ENCODE peak calls at places on chromosome 18, in ten cellular contexts. One of them, this sample, is unnamed.

GRCh38 chr18:9431296-9431695 is 44.0 kb upstream of the RALBP1 start:
- DNase-seq in WERI-Rb-1: no peak
- DNase-seq in central memory CD4-positive, alpha-beta T cell: no peak
- DNase-seq in NT2/D1: no peak
- DNase-seq in IMR-90: no peak
- DNase-seq in posterior cingulate gyrus: no peak
- DNase-seq in BJ: no peak
- DNase-seq in head of caudate nucleus: no peak
- DNase-seq in endothelial cell: no peak
- DNase-seq in body of pancreas: no peak
- DNase-seq in this sample: no peak

GRCh38 chr18:647304-647703 is 10.1 kb upstream of the TYMS start:
- DNase-seq in WERI-Rb-1: no peak
- DNase-seq in body of pancreas: no peak
- DNase-seq in NT2/D1: no peak
- DNase-seq in posterior cingulate gyrus: no peak
- DNase-seq in head of caudate nucleus: no peak
- DNase-seq in endothelial cell: no peak
- DNase-seq in IMR-90: no peak
- DNase-seq in BJ: no peak
- DNase-seq in central memory CD4-positive, alpha-beta T cell: no peak
- DNase-seq in this sample: no peak

GRCh38 chr18:8139971-8140406 is 469.2 kb upstream of the RAB12 start:
- DNase-seq in endothelial cell: no peak
- DNase-seq in body of pancreas: no peak
- DNase-seq in head of caudate nucleus: peak; percentile 10
- DNase-seq in central memory CD4-positive, alpha-beta T cell: no peak
- DNase-seq in BJ: no peak
- DNase-seq in WERI-Rb-1: no peak
- DNase-seq in NT2/D1: no peak
- DNase-seq in posterior cingulate gyrus: no peak
- DNase-seq in IMR-90: no peak
- DNase-seq in this sample: no peak

GRCh38 chr18:44238449-44238848 is 442.2 kb upstream of the SETBP1 start:
- DNase-seq in IMR-90: no peak
- DNase-seq in head of caudate nucleus: no peak
- DNase-seq in central memory CD4-positive, alpha-beta T cell: no peak
- DNase-seq in NT2/D1: no peak
- DNase-seq in BJ: no peak
- DNase-seq in endothelial cell: no peak
- DNase-seq in WERI-Rb-1: no peak
- DNase-seq in posterior cingulate gyrus: no peak
- DNase-seq in body of pancreas: no peak
- DNase-seq in this sample: no peak

GRCh38 chr18:63238711-63239110 is 80.9 kb downstream of the BCL2 start:
- DNase-seq in IMR-90: no peak
- DNase-seq in head of caudate nucleus: no peak
- DNase-seq in NT2/D1: peak; percentile 9
- DNase-seq in BJ: no peak
- DNase-seq in central memory CD4-positive, alpha-beta T cell: no peak
- DNase-seq in posterior cingulate gyrus: no peak
- DNase-seq in endothelial cell: no peak
- DNase-seq in WERI-Rb-1: no peak
- DNase-seq in body of pancreas: no peak
- DNase-seq in this sample: no peak

GRCh38 chr18:26307161-26307773 is 81.0 kb downstream of the TAF4B start:
- DNase-seq in NT2/D1: no peak
- DNase-seq in WERI-Rb-1: peak; percentile 29
- DNase-seq in posterior cingulate gyrus: no peak
- DNase-seq in central memory CD4-positive, alpha-beta T cell: no peak
- DNase-seq in body of pancreas: no peak
- DNase-seq in head of caudate nucleus: peak; percentile 43
- DNase-seq in IMR-90: peak; percentile 63
- DNase-seq in BJ: no peak
- DNase-seq in endothelial cell: peak; percentile 50
- DNase-seq in this sample: peak; percentile 58

GRCh38 chr18:62497171-62497783 is 25.5 kb upstream of the ZCCHC2 start:
- DNase-seq in BJ: no peak
- DNase-seq in posterior cingulate gyrus: no peak
- DNase-seq in head of caudate nucleus: no peak
- DNase-seq in body of pancreas: no peak
- DNase-seq in endothelial cell: no peak
- DNase-seq in WERI-Rb-1: no peak
- DNase-seq in NT2/D1: no peak
- DNase-seq in IMR-90: no peak
- DNase-seq in central memory CD4-positive, alpha-beta T cell: no peak
- DNase-seq in this sample: no peak

GRCh38 chr18:23106575-23106974 is 28.7 kb upstream of the CABLES1 start:
- DNase-seq in head of caudate nucleus: no peak
- DNase-seq in NT2/D1: no peak
- DNase-seq in central memory CD4-positive, alpha-beta T cell: no peak
- DNase-seq in endothelial cell: no peak
- DNase-seq in IMR-90: peak; percentile 96
- DNase-seq in posterior cingulate gyrus: no peak
- DNase-seq in BJ: peak; percentile 90
- DNase-seq in body of pancreas: no peak
- DNase-seq in WERI-Rb-1: no peak
- DNase-seq in this sample: no peak

GRCh38 chr18:27185025-27185763 is at the start of gene CHST9:
- DNase-seq in BJ: no peak
- DNase-seq in WERI-Rb-1: peak; percentile 39
- DNase-seq in body of pancreas: peak; percentile 56
- DNase-seq in IMR-90: no peak
- DNase-seq in central memory CD4-positive, alpha-beta T cell: no peak
- DNase-seq in endothelial cell: peak; percentile 50
- DNase-seq in posterior cingulate gyrus: peak; percentile 19
- DNase-seq in NT2/D1: no peak
- DNase-seq in head of caudate nucleus: peak; percentile 42
- DNase-seq in this sample: no peak

GRCh38 chr18:36185157-36185556 is 2.1 kb upstream of the MOCOS start:
- DNase-seq in endothelial cell: no peak
- DNase-seq in BJ: no peak
- DNase-seq in head of caudate nucleus: no peak
- DNase-seq in central memory CD4-positive, alpha-beta T cell: no peak
- DNase-seq in IMR-90: no peak
- DNase-seq in posterior cingulate gyrus: no peak
- DNase-seq in WERI-Rb-1: no peak
- DNase-seq in body of pancreas: no peak
- DNase-seq in NT2/D1: no peak
- DNase-seq in this sample: no peak

GRCh38 chr18:58046087-58046793 is 2.2 kb downstream of the NEDD4L start:
- DNase-seq in IMR-90: no peak
- DNase-seq in head of caudate nucleus: no peak
- DNase-seq in posterior cingulate gyrus: peak; percentile 6
- DNase-seq in NT2/D1: no peak
- DNase-seq in BJ: no peak
- DNase-seq in WERI-Rb-1: no peak
- DNase-seq in body of pancreas: no peak
- DNase-seq in central memory CD4-positive, alpha-beta T cell: no peak
- DNase-seq in endothelial cell: no peak
- DNase-seq in this sample: peak; percentile 58

GRCh38 chr18:23542471-23542870 is 39.2 kb downstream of the RMC1 start:
- DNase-seq in NT2/D1: no peak
- DNase-seq in central memory CD4-positive, alpha-beta T cell: no peak
- DNase-seq in endothelial cell: no peak
- DNase-seq in IMR-90: peak; percentile 37
- DNase-seq in body of pancreas: no peak
- DNase-seq in head of caudate nucleus: no peak
- DNase-seq in posterior cingulate gyrus: no peak
- DNase-seq in BJ: no peak
- DNase-seq in WERI-Rb-1: no peak
- DNase-seq in this sample: no peak

GRCh38 chr18:22005191-22005824 is 164.1 kb upstream of the GATA6 start:
- DNase-seq in NT2/D1: no peak
- DNase-seq in posterior cingulate gyrus: no peak
- DNase-seq in central memory CD4-positive, alpha-beta T cell: no peak
- DNase-seq in BJ: no peak
- DNase-seq in endothelial cell: no peak
- DNase-seq in IMR-90: peak; percentile 7
- DNase-seq in WERI-Rb-1: no peak
- DNase-seq in body of pancreas: no peak
- DNase-seq in head of caudate nucleus: no peak
- DNase-seq in this sample: peak; percentile 15